ENCODE peak calls at places on chromosomes 7 and 10, in nine cellular contexts. One of them, this sample, is unnamed.

GRCh38 chr7:73701357-73701995 is 18.0 kb downstream of the STX1A start:
- DNase-seq in HCT116: peak; percentile 68
- DNase-seq in GM23338: peak; percentile 94
- DNase-seq in fibroblast of lung: peak; percentile 56
- DNase-seq in right lobe of liver: peak; percentile 51
- DNase-seq in K562: peak; percentile 80
- DNase-seq in AG04450: no peak
- DNase-seq in adrenal gland: no peak
- DNase-seq in WERI-Rb-1: peak; percentile 85
- DNase-seq in this sample: no peak

GRCh38 chr7:153523320-153524015 is 528.7 kb upstream of the DPP6 start:
- DNase-seq in HCT116: no peak
- DNase-seq in GM23338: no peak
- DNase-seq in fibroblast of lung: no peak
- DNase-seq in right lobe of liver: no peak
- DNase-seq in K562: no peak
- DNase-seq in AG04450: no peak
- DNase-seq in adrenal gland: no peak
- DNase-seq in WERI-Rb-1: no peak
- DNase-seq in this sample: no peak

GRCh38 chr7:157483515-157483914 is 146.7 kb downstream of the DNAJB6 start:
- DNase-seq in HCT116: no peak
- DNase-seq in GM23338: no peak
- DNase-seq in fibroblast of lung: no peak
- DNase-seq in right lobe of liver: no peak
- DNase-seq in K562: no peak
- DNase-seq in AG04450: no peak
- DNase-seq in adrenal gland: no peak
- DNase-seq in WERI-Rb-1: no peak
- DNase-seq in this sample: no peak

GRCh38 chr10:51176976-51177690 is 102.8 kb downstream of the PRKG1 start:
- DNase-seq in HCT116: no peak
- DNase-seq in GM23338: no peak
- DNase-seq in fibroblast of lung: peak; percentile 81
- DNase-seq in right lobe of liver: no peak
- DNase-seq in K562: no peak
- DNase-seq in AG04450: no peak
- DNase-seq in adrenal gland: no peak
- DNase-seq in WERI-Rb-1: no peak
- DNase-seq in this sample: no peak

GRCh38 chr7:120064565-120064964 is 208.4 kb upstream of the KCND2 start:
- DNase-seq in HCT116: no peak
- DNase-seq in GM23338: no peak
- DNase-seq in fibroblast of lung: peak; percentile 89
- DNase-seq in right lobe of liver: no peak
- DNase-seq in K562: no peak
- DNase-seq in AG04450: peak; percentile 60
- DNase-seq in adrenal gland: no peak
- DNase-seq in WERI-Rb-1: no peak
- DNase-seq in this sample: no peak

GRCh38 chr10:81288544-81288943 is 586.5 kb upstream of the NRG3 start:
- DNase-seq in HCT116: no peak
- DNase-seq in GM23338: no peak
- DNase-seq in fibroblast of lung: no peak
- DNase-seq in right lobe of liver: no peak
- DNase-seq in K562: no peak
- DNase-seq in AG04450: no peak
- DNase-seq in adrenal gland: no peak
- DNase-seq in WERI-Rb-1: no peak
- DNase-seq in this sample: no peak

GRCh38 chr7:17506601-17507000 is 208.1 kb downstream of the AHR start:
- DNase-seq in HCT116: no peak
- DNase-seq in GM23338: no peak
- DNase-seq in fibroblast of lung: peak; percentile 30
- DNase-seq in right lobe of liver: no peak
- DNase-seq in K562: no peak
- DNase-seq in AG04450: no peak
- DNase-seq in adrenal gland: no peak
- DNase-seq in WERI-Rb-1: no peak
- DNase-seq in this sample: no peak

GRCh38 chr7:129607471-129608120 is 3.9 kb upstream of the NRF1 start:
- DNase-seq in HCT116: no peak
- DNase-seq in GM23338: peak; percentile 82
- DNase-seq in fibroblast of lung: peak; percentile 29
- DNase-seq in right lobe of liver: no peak
- DNase-seq in K562: peak; percentile 86
- DNase-seq in AG04450: no peak
- DNase-seq in adrenal gland: no peak
- DNase-seq in WERI-Rb-1: peak; percentile 55
- DNase-seq in this sample: no peak

GRCh38 chr7:79461660-79462059 is 8.2 kb upstream of the MAGI2 start:
- DNase-seq in HCT116: no peak
- DNase-seq in GM23338: no peak
- DNase-seq in fibroblast of lung: peak; percentile 75
- DNase-seq in right lobe of liver: no peak
- DNase-seq in K562: no peak
- DNase-seq in AG04450: peak; percentile 33
- DNase-seq in adrenal gland: no peak
- DNase-seq in WERI-Rb-1: no peak
- DNase-seq in this sample: no peak

GRCh38 chr10:22263106-22263505 is 45.3 kb upstream of the EBLN1 start:
- DNase-seq in HCT116: no peak
- DNase-seq in GM23338: no peak
- DNase-seq in fibroblast of lung: no peak
- DNase-seq in right lobe of liver: no peak
- DNase-seq in K562: no peak
- DNase-seq in AG04450: no peak
- DNase-seq in adrenal gland: no peak
- DNase-seq in WERI-Rb-1: no peak
- DNase-seq in this sample: no peak

GRCh38 chr7:4078580-4078979 is 603.5 kb upstream of the FOXK1 start:
- DNase-seq in HCT116: no peak
- DNase-seq in GM23338: no peak
- DNase-seq in fibroblast of lung: no peak
- DNase-seq in right lobe of liver: no peak
- DNase-seq in K562: no peak
- DNase-seq in AG04450: no peak
- DNase-seq in adrenal gland: no peak
- DNase-seq in WERI-Rb-1: no peak
- DNase-seq in this sample: no peak

GRCh38 chr10:105185101-105185500 is 544.0 kb downstream of the SORCS3 start:
- DNase-seq in HCT116: no peak
- DNase-seq in GM23338: no peak
- DNase-seq in fibroblast of lung: no peak
- DNase-seq in right lobe of liver: no peak
- DNase-seq in K562: no peak
- DNase-seq in AG04450: no peak
- DNase-seq in adrenal gland: no peak
- DNase-seq in WERI-Rb-1: no peak
- DNase-seq in this sample: no peak

GRCh38 chr7:155230169-155230593 is 67.5 kb upstream of the INSIG1 start:
- DNase-seq in HCT116: peak; percentile 96
- DNase-seq in GM23338: peak; percentile 29
- DNase-seq in fibroblast of lung: peak; percentile 99
- DNase-seq in right lobe of liver: no peak
- DNase-seq in K562: no peak
- DNase-seq in AG04450: peak; percentile 94
- DNase-seq in adrenal gland: no peak
- DNase-seq in WERI-Rb-1: no peak
- DNase-seq in this sample: peak; percentile 62

GRCh38 chr10:45557275-45557905 is 115.2 kb downstream of the ZFAND4 start:
- DNase-seq in HCT116: no peak
- DNase-seq in GM23338: peak; percentile 65
- DNase-seq in fibroblast of lung: no peak
- DNase-seq in right lobe of liver: no peak
- DNase-seq in K562: no peak
- DNase-seq in AG04450: no peak
- DNase-seq in adrenal gland: no peak
- DNase-seq in WERI-Rb-1: no peak
- DNase-seq in this sample: no peak

GRCh38 chr7:53521638-53522184 is 486.3 kb downstream of the POM121L12 start:
- DNase-seq in HCT116: no peak
- DNase-seq in GM23338: no peak
- DNase-seq in fibroblast of lung: no peak
- DNase-seq in right lobe of liver: no peak
- DNase-seq in K562: no peak
- DNase-seq in AG04450: no peak
- DNase-seq in adrenal gland: no peak
- DNase-seq in WERI-Rb-1: no peak
- DNase-seq in this sample: no peak

GRCh38 chr10:109866168-109866994 is 56.9 kb downstream of the XPNPEP1 start:
- DNase-seq in HCT116: peak; percentile 6
- DNase-seq in GM23338: peak; percentile 52
- DNase-seq in fibroblast of lung: peak; percentile 33
- DNase-seq in right lobe of liver: no peak
- DNase-seq in K562: peak; percentile 28
- DNase-seq in AG04450: no peak
- DNase-seq in adrenal gland: peak; percentile 23
- DNase-seq in WERI-Rb-1: peak; percentile 14
- DNase-seq in this sample: no peak

GRCh38 chr7:156751319-156751718 is 110.7 kb downstream of the RNF32 start:
- DNase-seq in HCT116: peak; percentile 42
- DNase-seq in GM23338: no peak
- DNase-seq in fibroblast of lung: peak; percentile 82
- DNase-seq in right lobe of liver: no peak
- DNase-seq in K562: no peak
- DNase-seq in AG04450: peak; percentile 73
- DNase-seq in adrenal gland: peak; percentile 38
- DNase-seq in WERI-Rb-1: no peak
- DNase-seq in this sample: no peak

GRCh38 chr10:13794982-13795381 is 208.2 kb downstream of the PRPF18 start:
- DNase-seq in HCT116: no peak
- DNase-seq in GM23338: no peak
- DNase-seq in fibroblast of lung: no peak
- DNase-seq in right lobe of liver: no peak
- DNase-seq in K562: no peak
- DNase-seq in AG04450: no peak
- DNase-seq in adrenal gland: no peak
- DNase-seq in WERI-Rb-1: no peak
- DNase-seq in this sample: no peak

GRCh38 chr10:25125151-25125550 is 49.6 kb upstream of the GPR158 start:
- DNase-seq in HCT116: no peak
- DNase-seq in GM23338: peak; percentile 60
- DNase-seq in fibroblast of lung: no peak
- DNase-seq in right lobe of liver: no peak
- DNase-seq in K562: no peak
- DNase-seq in AG04450: no peak
- DNase-seq in adrenal gland: no peak
- DNase-seq in WERI-Rb-1: peak; percentile 4
- DNase-seq in this sample: no peak

GRCh38 chr7:39154815-39155214 is 177.1 kb downstream of the POU6F2 start:
- DNase-seq in HCT116: no peak
- DNase-seq in GM23338: no peak
- DNase-seq in fibroblast of lung: no peak
- DNase-seq in right lobe of liver: no peak
- DNase-seq in K562: no peak
- DNase-seq in AG04450: no peak
- DNase-seq in adrenal gland: no peak
- DNase-seq in WERI-Rb-1: no peak
- DNase-seq in this sample: no peak

GRCh38 chr7:39153113-39153512 is 175.4 kb downstream of the POU6F2 start:
- DNase-seq in HCT116: no peak
- DNase-seq in GM23338: no peak
- DNase-seq in fibroblast of lung: no peak
- DNase-seq in right lobe of liver: no peak
- DNase-seq in K562: no peak
- DNase-seq in AG04450: no peak
- DNase-seq in adrenal gland: no peak
- DNase-seq in WERI-Rb-1: no peak
- DNase-seq in this sample: no peak

GRCh38 chr7:39153647-39154046 is 175.9 kb downstream of the POU6F2 start:
- DNase-seq in HCT116: no peak
- DNase-seq in GM23338: peak; percentile 51
- DNase-seq in fibroblast of lung: no peak
- DNase-seq in right lobe of liver: no peak
- DNase-seq in K562: peak; percentile 9
- DNase-seq in AG04450: no peak
- DNase-seq in adrenal gland: no peak
- DNase-seq in WERI-Rb-1: no peak
- DNase-seq in this sample: no peak

DNA sequence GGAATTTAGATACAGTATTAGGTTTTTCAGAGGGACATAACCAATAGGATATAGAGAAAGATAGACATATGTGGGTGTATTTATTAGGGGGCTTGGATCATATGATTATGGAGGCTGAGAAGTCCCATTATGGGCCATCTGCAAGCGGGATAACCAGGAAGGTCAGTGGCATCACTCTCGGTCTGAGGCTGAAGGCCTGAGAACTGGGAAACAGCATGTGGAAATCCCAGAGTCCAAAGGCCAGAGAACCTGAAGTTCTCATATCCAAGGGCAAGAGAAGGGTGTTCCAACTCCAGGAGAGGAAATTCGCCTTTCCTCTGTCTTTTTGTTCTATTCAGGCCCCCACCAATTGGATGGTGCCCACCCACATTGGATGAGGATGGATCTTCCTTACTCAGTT is 180.7 kb downstream of the POU6F2 start:
- DNase-seq in HCT116: no peak
- DNase-seq in GM23338: no peak
- DNase-seq in fibroblast of lung: no peak
- DNase-seq in right lobe of liver: no peak
- DNase-seq in K562: no peak
- DNase-seq in AG04450: no peak
- DNase-seq in adrenal gland: no peak
- DNase-seq in WERI-Rb-1: no peak
- DNase-seq in this sample: no peak
- H3K27ac ChIP-seq in HCT116: no peak overlapping the region
- H3K27ac ChIP-seq in GM23338: no peak overlapping the region
- H3K27ac ChIP-seq in fibroblast of lung: no peak overlapping the region
- H3K27ac ChIP-seq in right lobe of liver: no peak overlapping the region
- H3K27ac ChIP-seq in K562: no peak overlapping the region
- H3K27ac ChIP-seq in AG04450: no peak overlapping the region
- H3K27ac ChIP-seq in adrenal gland: no peak overlapping the region
- H3K27ac ChIP-seq in WERI-Rb-1: no peak overlapping the region
- H3K27ac ChIP-seq in this sample: no peak overlapping the region

GRCh38 chr10:89369142-89370105 is 8.4 kb upstream of the IFIT1B start:
- DNase-seq in HCT116: no peak
- DNase-seq in GM23338: peak; percentile 56
- DNase-seq in fibroblast of lung: peak; percentile 75
- DNase-seq in right lobe of liver: no peak
- DNase-seq in K562: no peak
- DNase-seq in AG04450: no peak
- DNase-seq in adrenal gland: no peak
- DNase-seq in WERI-Rb-1: no peak
- DNase-seq in this sample: no peak
- TF ChIP-seq CTCF in HCT116: peak; percentile 82
- TF ChIP-seq CTCF in GM23338: peak; percentile 60
- TF ChIP-seq CTCF in fibroblast of lung: peak; percentile 69
- TF ChIP-seq CTCF in right lobe of liver: peak; percentile 66
- TF ChIP-seq CTCF in K562: peak; percentile 53
- TF ChIP-seq CTCF in AG04450: peak; percentile 69
- TF ChIP-seq CTCF in adrenal gland: peak; percentile 68
- TF ChIP-seq CTCF in WERI-Rb-1: peak; percentile 17
- TF ChIP-seq CTCF in this sample: no peak

GRCh38 chr10:133236411-133237240 is 1.0 kb upstream of the VENTX start:
- DNase-seq in HCT116: no peak
- DNase-seq in GM23338: peak; percentile 60
- DNase-seq in fibroblast of lung: no peak
- DNase-seq in right lobe of liver: no peak
- DNase-seq in K562: no peak
- DNase-seq in AG04450: no peak
- DNase-seq in adrenal gland: no peak
- DNase-seq in WERI-Rb-1: no peak
- DNase-seq in this sample: no peak
- H3K27me3 ChIP-seq in HCT116: no peaks in the 10 kb centered on the region
- H3K27me3 ChIP-seq in GM23338: peaks cover 58% of the 10 kb centered on the region
- H3K27me3 ChIP-seq in fibroblast of lung: peaks cover 48% of the 10 kb centered on the region
- H3K27me3 ChIP-seq in right lobe of liver: no peaks in the 10 kb centered on the region
- H3K27me3 ChIP-seq in K562: no peaks in the 10 kb centered on the region
- H3K27me3 ChIP-seq in AG04450: peaks cover 75% of the 10 kb centered on the region
- H3K27me3 ChIP-seq in adrenal gland: peaks cover 60% of the 10 kb centered on the region
- H3K27me3 ChIP-seq in WERI-Rb-1: peaks cover 12% of the 10 kb centered on the region
- H3K27me3 ChIP-seq in this sample: no peaks in the 10 kb centered on the region

GRCh38 chr10:983401-983800 is 4.8 kb upstream of the GTPBP4 start:
- DNase-seq in HCT116: no peak
- DNase-seq in GM23338: no peak
- DNase-seq in fibroblast of lung: no peak
- DNase-seq in right lobe of liver: no peak
- DNase-seq in K562: no peak
- DNase-seq in AG04450: no peak
- DNase-seq in adrenal gland: no peak
- DNase-seq in WERI-Rb-1: no peak
- DNase-seq in this sample: no peak
- H3K27ac ChIP-seq in HCT116: no peak overlapping the region
- H3K27ac ChIP-seq in GM23338: no peak overlapping the region
- H3K27ac ChIP-seq in fibroblast of lung: no peak overlapping the region
- H3K27ac ChIP-seq in right lobe of liver: no peak overlapping the region
- H3K27ac ChIP-seq in K562: no peak overlapping the region
- H3K27ac ChIP-seq in AG04450: no peak overlapping the region
- H3K27ac ChIP-seq in adrenal gland: no peak overlapping the region
- H3K27ac ChIP-seq in WERI-Rb-1: no peak overlapping the region
- H3K27ac ChIP-seq in this sample: no peak overlapping the region